ENCODE peak calls at places on chromosomes 6 and 20, in four cellular contexts. J is cerebellum; S is activated B cell treated with CpG ODN at 0.5 μM for 24 hours; D is CD4-positive, alpha-beta T cell. V is an unnamed sample.

GRCh38 chr6:28719275-28719940 is 193.7 kb downstream of the GPX5 start:
- DNase-seq in J (no peak), S (no peak), D (no peak), V (peak)

GRCh38 chr20:46558511-46558959 is 8.1 kb upstream of the OCSTAMP start:
- DNase-seq in J (no peak), S (no peak), D (no peak), V (no peak)

GRCh38 chr6:132023490-132023889 is 72.3 kb upstream of the CCN2 start:
- DNase-seq in J (no peak), S (no peak), D (no peak), V (no peak)

GRCh38 chr6:132364675-132365074 is 36.6 kb downstream of the MOXD1 start:
- DNase-seq in J (no peak), S (no peak), D (no peak), V (no peak)

GRCh38 chr6:116779569-116780164 is 14.1 kb upstream of the FAM162B start:
- DNase-seq in J (no peak), S (no peak), D (no peak), V (peak)

GRCh38 chr6:109507490-109508072 is 24.6 kb upstream of the ZBTB24 start:
- DNase-seq in J (no peak), S (no peak), D (no peak), V (no peak)

GRCh38 chr6:158818580-158819212 is 472 bp downstream of the EZR start:
- DNase-seq in J (no peak), S (peak), D (peak), V (no peak)

GRCh38 chr6:24755284-24755683 is 19.5 kb upstream of the GMNN start:
- DNase-seq in J (no peak), S (no peak), D (no peak), V (no peak)

GRCh38 chr6:129894904-129895303 is 33.8 kb upstream of the TMEM244 start:
- DNase-seq in J (no peak), S (no peak), D (no peak), V (no peak)

V was measured in NCI-H446 treated with DMSO at 0.1 percent for 48 hours.